ENCODE peak calls at places on chromosome 5, in four cellular contexts. Q is WTC11, S is K562, L is GM12878. X is an unnamed sample.
A peak's percentile ranks its signal among the peaks of the same experiment; 100 is the strongest.

GRCh38 chr5:84381501-84382362 is 2.9 kb downstream of the EDIL3 start:
- DNase-seq in S (no peak), Q (no peak), L (no peak), X (no peak)

GRCh38 chr5:5490774-5491347 is 68.4 kb downstream of the ICE1 start:
- DNase-seq in S (no peak), Q (no peak), L (no peak), X (no peak)

GRCh38 chr5:151745071-151745705 is 13.2 kb downstream of the ATOX1 start:
- DNase-seq in S (no peak), L (peak; percentile 71), Q (no peak), X (no peak)

GRCh38 chr5:173045481-173045880 is 10.7 kb upstream of the CREBRF start:
- DNase-seq in L (no peak), Q (peak; percentile 30), S (peak; percentile 57), X (peak; percentile 70)

GRCh38 chr5:134874831-134875655 is 872 bp downstream of the TXNDC15 start:
- DNase-seq in Q (no peak), S (peak; percentile 31), L (no peak), X (peak; percentile 48)

GRCh38 chr5:121325930-121326329 is 525.8 kb upstream of the FTMT start:
- DNase-seq in Q (no peak), S (no peak), L (no peak), X (no peak)

GRCh38 chr5:97101189-97101910 is 41.1 kb downstream of the LIX1 start:
- DNase-seq in Q (no peak), S (no peak), L (no peak), X (no peak)

GRCh38 chr5:95007953-95008596 is 276.8 kb downstream of the MCTP1 start:
- DNase-seq in L (no peak), S (no peak), Q (no peak), X (no peak)

GRCh38 chr5:135212361-135213033 is 178.5 kb upstream of the PITX1 start:
- DNase-seq in S (no peak), L (no peak), Q (no peak), X (no peak)

GRCh38 chr5:53936481-53937352 is 373.7 kb downstream of the ARL15 start:
- DNase-seq in Q (no peak), S (no peak), L (no peak), X (no peak)

GRCh38 chr5:6599739-6600138 is 33.1 kb downstream of the NSUN2 start:
- DNase-seq in L (no peak), S (no peak), Q (no peak), X (no peak)

GRCh38 chr5:68522863-68523262 is 307.3 kb downstream of the PIK3R1 start:
- DNase-seq in Q (no peak), L (no peak), S (no peak), X (no peak)

GRCh38 chr5:142548739-142549275 is 137.1 kb downstream of the FGF1 start:
- DNase-seq in L (peak; percentile 12), Q (peak; percentile 72), S (peak; percentile 78), X (peak; percentile 88)

GRCh38 chr5:42514759-42515158 is 91.5 kb downstream of the GHR start:
- DNase-seq in S (no peak), Q (no peak), L (no peak), X (peak; percentile 3)

GRCh38 chr5:13930721-13931246 is 13.7 kb downstream of the DNAH5 start:
- DNase-seq in Q (no peak), L (no peak), S (no peak), X (no peak)

GRCh38 chr5:122845253-122846050 is at the start of gene SNX24:
- DNase-seq in L (no peak), S (peak; percentile 91), Q (peak; percentile 84), X (peak; percentile 80)

GRCh38 chr5:135033026-135033861 is 784 bp downstream of the PITX1 start:
- DNase-seq in L (no peak), Q (peak; percentile 60), S (peak; percentile 68), X (peak; percentile 18)

GRCh38 chr5:95846554-95847260 is 24.2 kb upstream of the GLRX start:
- DNase-seq in L (no peak), S (peak; percentile 79), Q (peak; percentile 60), X (peak; percentile 63)

GRCh38 chr5:40841068-40841805 is at the start of gene CARD6:
- DNase-seq in L (no peak), S (peak; percentile 54), Q (no peak), X (no peak)

GRCh38 chr5:181100121-181101015 is 30.6 kb downstream of the OR2V1 start:
- DNase-seq in L (no peak), S (peak; percentile 37), Q (peak; percentile 51), X (no peak)

GRCh38 chr5:105899726-105900125 is 1771.0 kb downstream of the EFNA5 start:
- DNase-seq in L (no peak), Q (no peak), S (no peak), X (no peak)

GRCh38 chr5:115439639-115440038 is 104.9 kb downstream of the FEM1C start:
- DNase-seq in L (no peak), Q (no peak), S (no peak), X (no peak)

GRCh38 chr5:113269023-113269997 is 165.5 kb downstream of the TSSK1B start:
- DNase-seq in L (no peak), Q (no peak), S (no peak), X (no peak)

GRCh38 chr5:33337621-33337960 is 103.2 kb upstream of the TARS1 start:
- DNase-seq in Q (no peak), L (no peak), S (no peak), X (no peak)

GRCh38 chr5:74822288-74822687 is 43.9 kb downstream of the FAM169A start:
- DNase-seq in L (no peak), Q (no peak), S (no peak), X (no peak)

GRCh38 chr5:8864053-8864452 is 681.8 kb downstream of the SEMA5A start:
- DNase-seq in Q (peak; percentile 68), S (no peak), L (no peak), X (no peak)

GRCh38 chr5:102536323-102536928 is 37.6 kb upstream of the SLCO6A1 start:
- DNase-seq in Q (no peak), L (no peak), S (no peak), X (no peak)

GRCh38 chr5:372911-373709 is 51.6 kb downstream of the AHRR start:
- DNase-seq in Q (no peak), S (no peak), L (no peak), X (no peak)

GRCh38 chr5:59328801-59329296 is 564.7 kb downstream of the PDE4D start:
- DNase-seq in L (no peak), Q (no peak), S (no peak), X (no peak)

GRCh38 chr5:167294861-167295685 is 996.4 kb upstream of the WWC1 start:
- DNase-seq in L (no peak), S (no peak), Q (no peak), X (no peak)

GRCh38 chr5:80318212-80318611 is 1.6 kb upstream of the SPZ1 start:
- DNase-seq in L (no peak), S (no peak), Q (no peak), X (no peak)

GRCh38 chr5:41524174-41524573 is 13.8 kb upstream of the PLCXD3 start:
- DNase-seq in S (no peak), Q (peak; percentile 19), L (no peak), X (no peak)

GRCh38 chr5:72074238-72074637 is 33.0 kb upstream of the MAP1B start:
- DNase-seq in S (no peak), Q (no peak), L (no peak), X (no peak)

GRCh38 chr5:143972068-143972467 is 160.1 kb downstream of the HMHB1 start:
- DNase-seq in L (no peak), Q (no peak), S (no peak), X (no peak)

GRCh38 chr5:98928802-98929122 is at the start of gene CHD1:
- DNase-seq in S (peak; percentile 92), L (no peak), Q (peak; percentile 90), X (peak; percentile 91)

GRCh38 chr5:114055318-114055788 is 306.5 kb upstream of the KCNN2 start:
- DNase-seq in S (no peak), L (no peak), Q (peak; percentile 76), X (no peak)

GRCh38 chr5:172939045-172939444 is 20.2 kb upstream of the RPL26L1 start:
- DNase-seq in S (peak; percentile 62), Q (peak; percentile 74), L (no peak), X (peak; percentile 45)

GRCh38 chr5:87410941-87411340 is 1.8 kb downstream of the CCNH start:
- DNase-seq in S (no peak), L (no peak), Q (no peak), X (no peak)

GRCh38 chr5:160442824-160443431 is 21.3 kb downstream of the PTTG1 start:
- DNase-seq in Q (no peak), S (no peak), L (peak; percentile 79), X (no peak)

GRCh38 chr5:164345173-164345572 is 839.8 kb downstream of the MAT2B start:
- DNase-seq in L (no peak), S (no peak), Q (no peak), X (no peak)
- TF ChIP-seq CBFB in L (no peak), S (no peak), Q (no peak), X (no peak)

GRCh38 chr5:10353241-10354047 is at the start of gene MARCHF6:
- DNase-seq in S (peak; percentile 93), L (peak; percentile 77), Q (peak; percentile 96), X (peak; percentile 83)
- TF ChIP-seq CBFB in S (peak; percentile 79), L (no peak), Q (no peak), X (peak; percentile 29)

GRCh38 chr5:93874080-93874479 is 132.7 kb upstream of the POU5F2 start:
- DNase-seq in L (no peak), S (no peak), Q (no peak), X (no peak)
- TF ChIP-seq CBFB in L (no peak), S (no peak), Q (no peak), X (no peak)

GRCh38 chr5:39757121-39757520 is 332.3 kb upstream of the DAB2 start:
- DNase-seq in Q (no peak), L (no peak), S (no peak), X (no peak)
- TF ChIP-seq CBFB in Q (no peak), L (no peak), S (no peak), X (no peak)

GRCh38 chr5:178207917-178208280 is 3.6 kb downstream of the HNRNPAB start:
- DNase-seq in Q (no peak), L (no peak), S (no peak), X (no peak)

GRCh38 chr5:178207183-178207916 is 3.0 kb downstream of the HNRNPAB start:
- DNase-seq in L (no peak), Q (no peak), S (no peak), X (peak; percentile 32)

GRCh38 chr5:178210073-178210526 is 5.8 kb downstream of the HNRNPAB start:
- DNase-seq in S (no peak), Q (no peak), L (no peak), X (no peak)

GRCh38 chr5:178209334-178210072 is 5.2 kb downstream of the HNRNPAB start:
- DNase-seq in Q (peak; percentile 5), L (no peak), S (no peak), X (no peak)

DNA sequence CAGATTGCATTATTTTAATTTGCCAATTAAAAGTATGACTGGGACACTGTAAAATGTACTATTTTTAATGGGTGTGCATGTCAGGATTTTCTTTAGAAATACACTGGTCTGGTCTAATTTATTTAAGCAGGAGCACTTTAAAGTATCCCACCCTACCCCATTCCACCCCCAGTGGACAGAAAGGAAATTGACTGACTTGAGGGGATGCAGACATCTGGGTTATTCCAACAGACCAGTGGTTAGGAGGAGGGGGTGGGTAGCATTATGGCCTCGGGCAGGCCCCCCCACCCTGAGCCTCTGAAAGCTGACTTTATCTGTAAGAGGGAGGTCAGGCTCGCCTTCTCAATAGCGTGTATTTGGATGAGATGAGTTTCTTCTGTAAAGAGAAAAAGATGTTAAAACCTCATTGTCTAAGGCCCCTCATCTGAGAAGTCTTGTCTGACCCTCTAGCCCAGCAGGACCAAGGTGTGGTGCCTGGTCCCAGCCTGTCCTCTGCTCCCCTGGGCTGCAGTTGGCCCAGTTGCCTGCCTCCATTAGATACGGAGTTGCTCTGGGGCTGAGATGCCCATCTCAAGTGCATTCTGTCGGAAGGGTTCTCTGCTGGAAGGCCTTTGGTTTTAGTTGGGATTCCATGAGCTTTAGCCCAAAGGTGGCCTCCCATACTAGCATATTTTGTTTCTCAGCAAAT is 4.4 kb downstream of the HNRNPAB start:
- DNase-seq in Q (peak; percentile 9), L (no peak), S (peak; percentile 53), X (no peak)
- TF ChIP-seq CBFB in Q (no peak), L (no peak), S (no peak), X (no peak)